ENCODE peak calls at places on chromosomes 7 and 10, in nine cellular contexts. One of them, this sample, is unnamed.

GRCh38 chr10:132690821-132691610 is 94.9 kb downstream of the NKX6-2 start:
- DNase-seq in fibroblast of pulmonary artery: no peak
- DNase-seq in RWPE1: no peak
- DNase-seq in left ventricle myocardium inferior: peak; percentile 4
- DNase-seq in uterus: no peak
- DNase-seq in adrenal gland: no peak
- DNase-seq in CD8-positive, alpha-beta T cell: no peak
- DNase-seq in HepG2: no peak
- DNase-seq in AG09319: no peak
- DNase-seq in this sample: no peak

GRCh38 chr7:4763794-4764185 is 11.6 kb upstream of the AP5Z1 start:
- DNase-seq in fibroblast of pulmonary artery: no peak
- DNase-seq in RWPE1: no peak
- DNase-seq in left ventricle myocardium inferior: no peak
- DNase-seq in uterus: no peak
- DNase-seq in adrenal gland: no peak
- DNase-seq in CD8-positive, alpha-beta T cell: no peak
- DNase-seq in HepG2: no peak
- DNase-seq in AG09319: no peak
- DNase-seq in this sample: no peak

GRCh38 chr7:979886-980571 is 3.0 kb upstream of the CYP2W1 start:
- DNase-seq in fibroblast of pulmonary artery: no peak
- DNase-seq in RWPE1: no peak
- DNase-seq in left ventricle myocardium inferior: no peak
- DNase-seq in uterus: no peak
- DNase-seq in adrenal gland: peak; percentile 49
- DNase-seq in CD8-positive, alpha-beta T cell: no peak
- DNase-seq in HepG2: no peak
- DNase-seq in AG09319: no peak
- DNase-seq in this sample: no peak

GRCh38 chr10:101092742-101093386 is 31.1 kb downstream of the KAZALD1 start:
- DNase-seq in fibroblast of pulmonary artery: no peak
- DNase-seq in RWPE1: no peak
- DNase-seq in left ventricle myocardium inferior: no peak
- DNase-seq in uterus: no peak
- DNase-seq in adrenal gland: no peak
- DNase-seq in CD8-positive, alpha-beta T cell: no peak
- DNase-seq in HepG2: peak; percentile 53
- DNase-seq in AG09319: no peak
- DNase-seq in this sample: no peak

GRCh38 chr7:132239422-132239994 is 336.8 kb downstream of the PLXNA4 start:
- DNase-seq in fibroblast of pulmonary artery: no peak
- DNase-seq in RWPE1: peak; percentile 36
- DNase-seq in left ventricle myocardium inferior: no peak
- DNase-seq in uterus: no peak
- DNase-seq in adrenal gland: no peak
- DNase-seq in CD8-positive, alpha-beta T cell: no peak
- DNase-seq in HepG2: no peak
- DNase-seq in AG09319: no peak
- DNase-seq in this sample: peak; percentile 21

GRCh38 chr10:88032566-88032965 is 169.1 kb downstream of the PTEN start:
- DNase-seq in fibroblast of pulmonary artery: peak; percentile 78
- DNase-seq in RWPE1: peak; percentile 20
- DNase-seq in left ventricle myocardium inferior: no peak
- DNase-seq in uterus: no peak
- DNase-seq in adrenal gland: no peak
- DNase-seq in CD8-positive, alpha-beta T cell: no peak
- DNase-seq in HepG2: no peak
- DNase-seq in AG09319: no peak
- DNase-seq in this sample: peak; percentile 49

GRCh38 chr10:110010076-110011069 is 2.6 kb downstream of the ADD3 start:
- DNase-seq in fibroblast of pulmonary artery: no peak
- DNase-seq in RWPE1: no peak
- DNase-seq in left ventricle myocardium inferior: no peak
- DNase-seq in uterus: no peak
- DNase-seq in adrenal gland: no peak
- DNase-seq in CD8-positive, alpha-beta T cell: peak; percentile 16
- DNase-seq in HepG2: peak; percentile 27
- DNase-seq in AG09319: no peak
- DNase-seq in this sample: no peak

GRCh38 chr7:139087212-139087611 is 22.3 kb downstream of the ZC3HAV1 start:
- DNase-seq in fibroblast of pulmonary artery: no peak
- DNase-seq in RWPE1: no peak
- DNase-seq in left ventricle myocardium inferior: no peak
- DNase-seq in uterus: no peak
- DNase-seq in adrenal gland: no peak
- DNase-seq in CD8-positive, alpha-beta T cell: no peak
- DNase-seq in HepG2: no peak
- DNase-seq in AG09319: no peak
- DNase-seq in this sample: no peak

GRCh38 chr7:106124176-106124575 is 12.1 kb upstream of the SYPL1 start:
- DNase-seq in fibroblast of pulmonary artery: peak; percentile 59
- DNase-seq in RWPE1: no peak
- DNase-seq in left ventricle myocardium inferior: no peak
- DNase-seq in uterus: peak; percentile 55
- DNase-seq in adrenal gland: no peak
- DNase-seq in CD8-positive, alpha-beta T cell: no peak
- DNase-seq in HepG2: no peak
- DNase-seq in AG09319: no peak
- DNase-seq in this sample: no peak

GRCh38 chr10:91335147-91335546 is 75.0 kb upstream of the HECTD2 start:
- DNase-seq in fibroblast of pulmonary artery: no peak
- DNase-seq in RWPE1: no peak
- DNase-seq in left ventricle myocardium inferior: no peak
- DNase-seq in uterus: no peak
- DNase-seq in adrenal gland: no peak
- DNase-seq in CD8-positive, alpha-beta T cell: no peak
- DNase-seq in HepG2: no peak
- DNase-seq in AG09319: no peak
- DNase-seq in this sample: no peak
- TF ChIP-seq CTCF in fibroblast of pulmonary artery: no peak
- TF ChIP-seq CTCF in RWPE1: no peak
- TF ChIP-seq CTCF in left ventricle myocardium inferior: no peak
- TF ChIP-seq CTCF in uterus: no peak
- TF ChIP-seq CTCF in adrenal gland: no peak
- TF ChIP-seq CTCF in CD8-positive, alpha-beta T cell: no peak
- TF ChIP-seq CTCF in HepG2: peak; percentile 26
- TF ChIP-seq CTCF in AG09319: no peak
- TF ChIP-seq CTCF in this sample: no peak

GRCh38 chr10:36094091-36094490 is 452.0 kb upstream of the FZD8 start:
- DNase-seq in fibroblast of pulmonary artery: peak; percentile 8
- DNase-seq in RWPE1: no peak
- DNase-seq in left ventricle myocardium inferior: no peak
- DNase-seq in uterus: no peak
- DNase-seq in adrenal gland: no peak
- DNase-seq in CD8-positive, alpha-beta T cell: no peak
- DNase-seq in HepG2: no peak
- DNase-seq in AG09319: no peak
- DNase-seq in this sample: no peak

GRCh38 chr10:36096571-36096970 is 454.5 kb upstream of the FZD8 start:
- DNase-seq in fibroblast of pulmonary artery: peak; percentile 9
- DNase-seq in RWPE1: no peak
- DNase-seq in left ventricle myocardium inferior: no peak
- DNase-seq in uterus: no peak
- DNase-seq in adrenal gland: no peak
- DNase-seq in CD8-positive, alpha-beta T cell: no peak
- DNase-seq in HepG2: no peak
- DNase-seq in AG09319: no peak
- DNase-seq in this sample: no peak

GRCh38 chr10:36097696-36098095 is 455.6 kb upstream of the FZD8 start:
- DNase-seq in fibroblast of pulmonary artery: no peak
- DNase-seq in RWPE1: no peak
- DNase-seq in left ventricle myocardium inferior: no peak
- DNase-seq in uterus: no peak
- DNase-seq in adrenal gland: no peak
- DNase-seq in CD8-positive, alpha-beta T cell: no peak
- DNase-seq in HepG2: no peak
- DNase-seq in AG09319: no peak
- DNase-seq in this sample: no peak
- TF ChIP-seq CTCF in fibroblast of pulmonary artery: no peak
- TF ChIP-seq CTCF in RWPE1: no peak
- TF ChIP-seq CTCF in left ventricle myocardium inferior: no peak
- TF ChIP-seq CTCF in uterus: no peak
- TF ChIP-seq CTCF in adrenal gland: no peak
- TF ChIP-seq CTCF in CD8-positive, alpha-beta T cell: no peak
- TF ChIP-seq CTCF in HepG2: no peak
- TF ChIP-seq CTCF in AG09319: no peak
- TF ChIP-seq CTCF in this sample: no peak

DNA sequence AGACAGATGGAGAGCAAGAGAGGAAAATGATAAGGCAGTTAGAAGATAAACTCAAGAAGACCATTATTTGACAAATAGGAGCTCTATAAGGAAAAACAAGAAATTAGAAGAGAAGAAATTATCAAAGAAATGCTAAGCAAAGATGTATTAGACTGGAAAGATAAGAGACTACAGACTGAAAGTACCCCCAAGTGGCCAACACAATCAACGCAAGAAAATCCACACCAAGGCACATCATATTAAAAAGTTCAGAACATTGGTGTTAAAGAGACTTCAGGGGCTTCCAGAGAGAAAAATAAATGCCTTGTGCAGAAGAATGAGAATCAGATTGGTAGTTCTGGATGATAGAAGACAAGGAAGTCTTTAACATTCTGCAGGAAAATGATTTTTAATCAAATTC is 46.0 kb downstream of the SH2D4B start:
- DNase-seq in fibroblast of pulmonary artery: peak; percentile 1
- DNase-seq in RWPE1: no peak
- DNase-seq in left ventricle myocardium inferior: no peak
- DNase-seq in uterus: no peak
- DNase-seq in adrenal gland: no peak
- DNase-seq in CD8-positive, alpha-beta T cell: no peak
- DNase-seq in HepG2: no peak
- DNase-seq in AG09319: no peak
- DNase-seq in this sample: no peak
- TF ChIP-seq CTCF in fibroblast of pulmonary artery: no peak
- TF ChIP-seq CTCF in RWPE1: no peak
- TF ChIP-seq CTCF in left ventricle myocardium inferior: peak; percentile 45
- TF ChIP-seq CTCF in uterus: no peak
- TF ChIP-seq CTCF in adrenal gland: no peak
- TF ChIP-seq CTCF in CD8-positive, alpha-beta T cell: no peak
- TF ChIP-seq CTCF in HepG2: no peak
- TF ChIP-seq CTCF in AG09319: no peak
- TF ChIP-seq CTCF in this sample: no peak

GRCh38 chr7:17989546-17989945 is 38.1 kb downstream of the PRPS1L1 start:
- DNase-seq in fibroblast of pulmonary artery: no peak
- DNase-seq in RWPE1: no peak
- DNase-seq in left ventricle myocardium inferior: no peak
- DNase-seq in uterus: no peak
- DNase-seq in adrenal gland: no peak
- DNase-seq in CD8-positive, alpha-beta T cell: no peak
- DNase-seq in HepG2: no peak
- DNase-seq in AG09319: no peak
- DNase-seq in this sample: no peak
- TF ChIP-seq CTCF in fibroblast of pulmonary artery: no peak
- TF ChIP-seq CTCF in RWPE1: no peak
- TF ChIP-seq CTCF in left ventricle myocardium inferior: no peak
- TF ChIP-seq CTCF in uterus: no peak
- TF ChIP-seq CTCF in adrenal gland: no peak
- TF ChIP-seq CTCF in CD8-positive, alpha-beta T cell: no peak
- TF ChIP-seq CTCF in HepG2: no peak
- TF ChIP-seq CTCF in AG09319: no peak
- TF ChIP-seq CTCF in this sample: no peak

GRCh38 chr10:95741807-95742528 is 14.0 kb upstream of the ENTPD1 start:
- DNase-seq in fibroblast of pulmonary artery: peak; percentile 92
- DNase-seq in RWPE1: no peak
- DNase-seq in left ventricle myocardium inferior: no peak
- DNase-seq in uterus: peak; percentile 54
- DNase-seq in adrenal gland: peak; percentile 45
- DNase-seq in CD8-positive, alpha-beta T cell: no peak
- DNase-seq in HepG2: no peak
- DNase-seq in AG09319: no peak
- DNase-seq in this sample: no peak
- TF ChIP-seq CTCF in fibroblast of pulmonary artery: peak; percentile 46
- TF ChIP-seq CTCF in RWPE1: no peak
- TF ChIP-seq CTCF in left ventricle myocardium inferior: peak; percentile 37
- TF ChIP-seq CTCF in uterus: no peak
- TF ChIP-seq CTCF in adrenal gland: peak; percentile 14
- TF ChIP-seq CTCF in CD8-positive, alpha-beta T cell: no peak
- TF ChIP-seq CTCF in HepG2: no peak
- TF ChIP-seq CTCF in AG09319: no peak
- TF ChIP-seq CTCF in this sample: no peak

This sample was measured in MCF 10A.